ENCODE peak calls at places on chromosomes 11 and 22, in ten cellular contexts. K, U, B, J, N, F, E, A, I and O are unnamed samples.

GRCh38 chr11:77789061-77789730 is 31.3 kb downstream of the RSF1 start:
- DNase-seq in I (no peak), U (no peak), B (no peak), F (no peak), J (no peak), A (no peak), N (no peak), E (no peak), K (no peak), O (no peak)

GRCh38 chr22:30694638-30695350 is at the start of gene OSBP2:
- DNase-seq in E (no peak), I (peak), N (peak), J (no peak), B (peak), F (peak), A (no peak), K (peak), U (no peak), O (peak)

GRCh38 chr11:17991799-17992433 is 20.9 kb downstream of the SERGEF start:
- DNase-seq in U (no peak), F (peak), A (peak), J (peak), B (peak), E (peak), K (peak), I (no peak), N (no peak), O (peak)

GRCh38 chr22:29301716-29302401 is 4.6 kb upstream of the GAS2L1 start:
- DNase-seq in F (no peak), N (no peak), E (peak), K (no peak), U (no peak), B (no peak), I (no peak), A (peak), J (no peak), O (no peak)

GRCh38 chr11:32154275-32154674 is 63.4 kb downstream of the RCN1 start:
- DNase-seq in I (no peak), A (no peak), B (no peak), K (no peak), N (no peak), J (peak), E (peak), U (no peak), F (no peak), O (peak)

GRCh38 chr11:65126624-65127274 is 4.6 kb downstream of the MRPL49 start:
- DNase-seq in K (no peak), F (no peak), N (no peak), I (no peak), J (no peak), U (no peak), B (no peak), E (peak), A (no peak), O (no peak)

GRCh38 chr11:72037554-72038311 is 39.0 kb downstream of the IL18BP start:
- DNase-seq in U (no peak), J (peak), N (no peak), A (peak), K (peak), E (no peak), F (no peak), I (no peak), B (no peak), O (no peak)

GRCh38 chr11:69726481-69726880 is 22.7 kb upstream of the FGF19 start:
- DNase-seq in K (no peak), J (no peak), N (no peak), A (no peak), B (no peak), U (no peak), E (no peak), F (no peak), I (no peak), O (no peak)

GRCh38 chr22:29156507-29156906 is 49.2 kb upstream of the EMID1 start:
- DNase-seq in B (peak), U (no peak), J (no peak), F (no peak), E (peak), K (no peak), I (no peak), N (no peak), A (peak), O (no peak)

GRCh38 chr11:112797653-112798293 is 163.4 kb upstream of the NCAM1 start:
- DNase-seq in N (peak), B (peak), K (peak), I (peak), E (peak), J (peak), A (peak), U (no peak), F (peak), O (no peak)

GRCh38 chr11:45366839-45367238 is 80.7 kb upstream of the SYT13 start:
- DNase-seq in U (no peak), B (no peak), J (no peak), N (no peak), I (no peak), K (no peak), A (no peak), F (no peak), E (no peak), O (no peak)

GRCh38 chr22:49303061-49303735 is 524.5 kb downstream of the BRD1 start:
- DNase-seq in B (no peak), F (no peak), K (no peak), A (no peak), U (no peak), E (no peak), N (no peak), I (no peak), J (no peak), O (no peak)

GRCh38 chr11:46322759-46323158 is 24.5 kb upstream of the DGKZ start:
- DNase-seq in A (no peak), K (no peak), F (no peak), N (no peak), B (no peak), I (no peak), U (no peak), E (peak), J (peak), O (no peak)

GRCh38 chr11:78961938-78962701 is 387.5 kb upstream of the NARS2 start:
- DNase-seq in A (no peak), K (peak), E (peak), I (peak), J (peak), B (peak), U (no peak), N (peak), F (peak), O (no peak)

GRCh38 chr11:128745296-128746183 is 51.7 kb downstream of the FLI1 start:
- DNase-seq in U (peak), N (no peak), K (no peak), A (no peak), F (no peak), I (no peak), J (peak), E (no peak), B (no peak), O (no peak)

GRCh38 chr22:28911777-28912669 is 28.7 kb downstream of the ZNRF3 start:
- DNase-seq in U (no peak), B (no peak), A (no peak), J (peak), N (no peak), F (no peak), K (no peak), E (no peak), I (no peak), O (peak)

GRCh38 chr22:49433717-49434611 is 393.7 kb downstream of the BRD1 start:
- DNase-seq in F (no peak), K (no peak), E (peak), N (no peak), J (no peak), U (peak), A (peak), B (no peak), I (no peak), O (peak)

GRCh38 chr22:24240381-24240780 is 4.5 kb downstream of the GGT5 start:
- DNase-seq in K (no peak), J (peak), I (no peak), A (no peak), N (no peak), B (no peak), F (no peak), U (peak), E (no peak), O (no peak)

GRCh38 chr22:26770624-26771023 is 113.2 kb downstream of the MIAT start:
- DNase-seq in U (no peak), B (no peak), N (no peak), A (no peak), I (no peak), J (peak), E (peak), F (no peak), K (no peak), O (no peak)

GRCh38 chr11:45412521-45412920 is 126.4 kb upstream of the SYT13 start:
- DNase-seq in I (no peak), K (no peak), A (no peak), E (no peak), B (no peak), J (no peak), U (no peak), N (no peak), F (no peak), O (no peak)

GRCh38 chr11:115606223-115607220 is 102.3 kb upstream of the CADM1 start:
- DNase-seq in I (no peak), A (no peak), J (no peak), F (peak), N (peak), B (no peak), K (no peak), E (no peak), U (no peak), O (no peak)

GRCh38 chr11:18364495-18365047 is 29.8 kb upstream of the LDHA start:
- DNase-seq in K (no peak), A (no peak), J (peak), F (no peak), U (no peak), N (no peak), B (no peak), I (no peak), E (no peak), O (no peak)

GRCh38 chr22:46072981-46073682 is 77.2 kb upstream of the PPARA start:
- DNase-seq in K (no peak), B (no peak), I (no peak), F (no peak), E (peak), N (no peak), J (no peak), A (no peak), U (peak), O (no peak)